ENCODE peak calls at places on chromosomes 1 and 21, in six cellular contexts. S, W, D, I, P and Q are unnamed samples.
A peak's percentile ranks its signal among the peaks of the same experiment; 100 is the strongest.

GRCh38 chr1:36081926-36082485 is 1.9 kb upstream of the TEKT2 start:
- DNase-seq in S (no peak), W (no peak), D (no peak), I (no peak), P (no peak), Q (no peak)

GRCh38 chr1:54540891-54541290 is 7.1 kb upstream of the ACOT11 start:
- DNase-seq in S (no peak), W (no peak), D (no peak), I (no peak), P (no peak), Q (no peak)

GRCh38 chr1:92748138-92748537 is 36.8 kb downstream of the EVI5 start:
- DNase-seq in S (no peak), W (no peak), D (no peak), I (no peak), P (no peak), Q (no peak)

GRCh38 chr1:41783189-41783639 is 135.5 kb downstream of the HIVEP3 start:
- DNase-seq in S (no peak), W (no peak), D (no peak), I (peak; percentile 60), P (no peak), Q (no peak)

GRCh38 chr1:46002751-46003150 is 129.7 kb downstream of the PIK3R3 start:
- DNase-seq in S (no peak), W (no peak), D (no peak), I (no peak), P (no peak), Q (peak; percentile 5)

GRCh38 chr1:113930499-113931161 is 1.5 kb downstream of the HIPK1 start:
- DNase-seq in S (peak; percentile 43), W (no peak), D (no peak), I (no peak), P (no peak), Q (no peak)

GRCh38 chr1:237043846-237044636 is 2.1 kb downstream of the RYR2 start:
- DNase-seq in S (peak; percentile 12), W (no peak), D (no peak), I (no peak), P (no peak), Q (no peak)

GRCh38 chr1:34850382-34850781 is 9.2 kb downstream of the SMIM12 start:
- DNase-seq in S (no peak), W (no peak), D (no peak), I (no peak), P (no peak), Q (no peak)

GRCh38 chr1:61284226-61284854 is 202.0 kb downstream of the NFIA start:
- DNase-seq in S (no peak), W (no peak), D (no peak), I (no peak), P (no peak), Q (no peak)

GRCh38 chr1:17609529-17609928 is 70.0 kb downstream of the ARHGEF10L start:
- DNase-seq in S (no peak), W (no peak), D (no peak), I (no peak), P (no peak), Q (no peak)

GRCh38 chr1:31981976-31982375 is 31.7 kb upstream of the KHDRBS1 start:
- DNase-seq in S (no peak), W (no peak), D (no peak), I (no peak), P (no peak), Q (no peak)

GRCh38 chr1:149936076-149936991 is at the start of gene MTMR11:
- DNase-seq in S (no peak), W (no peak), D (peak; percentile 78), I (no peak), P (no peak), Q (no peak)

GRCh38 chr21:34544032-34544496 is 32.1 kb upstream of the KCNE1 start:
- DNase-seq in S (peak; percentile 72), W (no peak), D (no peak), I (peak; percentile 61), P (no peak), Q (peak; percentile 86)

GRCh38 chr21:38929137-38929536 is 123.4 kb downstream of the ETS2 start:
- DNase-seq in S (no peak), W (no peak), D (no peak), I (no peak), P (no peak), Q (no peak)

GRCh38 chr1:210233495-210234253 is 1.1 kb downstream of the SERTAD4 start:
- DNase-seq in S (peak; percentile 80), W (peak; percentile 68), D (peak; percentile 79), I (no peak), P (no peak), Q (peak; percentile 65)

GRCh38 chr21:27024316-27024715 is 57.4 kb upstream of the ADAMTS5 start:
- DNase-seq in S (no peak), W (no peak), D (no peak), I (no peak), P (no peak), Q (no peak)

GRCh38 chr1:206117151-206117948 is at the start of gene AVPR1B:
- DNase-seq in S (peak; percentile 87), W (peak; percentile 59), D (no peak), I (no peak), P (peak; percentile 70), Q (no peak)

GRCh38 chr1:31509124-31510072 is 66.9 kb upstream of the TINAGL1 start:
- DNase-seq in S (no peak), W (no peak), D (no peak), I (no peak), P (no peak), Q (no peak)

GRCh38 chr1:16156848-16157495 is 1.1 kb upstream of the EPHA2 start:
- DNase-seq in S (no peak), W (no peak), D (no peak), I (no peak), P (no peak), Q (no peak)

GRCh38 chr1:245129811-245130210 is 25.0 kb upstream of the KIF26B start:
- DNase-seq in S (no peak), W (peak; percentile 39), D (peak; percentile 29), I (no peak), P (no peak), Q (no peak)

GRCh38 chr1:114564141-114564540 is 17.3 kb downstream of the BCAS2 start:
- DNase-seq in S (no peak), W (no peak), D (no peak), I (no peak), P (no peak), Q (no peak)

GRCh38 chr1:243582321-243582720 is 267.7 kb downstream of the AKT3 start:
- DNase-seq in S (no peak), W (no peak), D (no peak), I (no peak), P (no peak), Q (no peak)

GRCh38 chr1:181894439-181894859 is 167.1 kb downstream of the ZNF648 start:
- DNase-seq in S (no peak), W (no peak), D (no peak), I (no peak), P (no peak), Q (no peak)

GRCh38 chr1:165355977-165356811 is at the start of gene LMX1A:
- DNase-seq in S (no peak), W (no peak), D (no peak), I (no peak), P (peak; percentile 67), Q (no peak)

GRCh38 chr1:183804382-183804781 is 538 bp upstream of the RGL1 start:
- DNase-seq in S (peak; percentile 59), W (peak; percentile 43), D (no peak), I (no peak), P (no peak), Q (no peak)
- H3K27ac ChIP-seq in S (peak overlapping the region; percentile 71), W (peak overlapping the region; percentile 86), D (peak overlapping the region; percentile 48), I (no peak overlapping the region), P (peak overlapping the region; percentile 70), Q (peak overlapping the region; percentile 97)

DNA sequence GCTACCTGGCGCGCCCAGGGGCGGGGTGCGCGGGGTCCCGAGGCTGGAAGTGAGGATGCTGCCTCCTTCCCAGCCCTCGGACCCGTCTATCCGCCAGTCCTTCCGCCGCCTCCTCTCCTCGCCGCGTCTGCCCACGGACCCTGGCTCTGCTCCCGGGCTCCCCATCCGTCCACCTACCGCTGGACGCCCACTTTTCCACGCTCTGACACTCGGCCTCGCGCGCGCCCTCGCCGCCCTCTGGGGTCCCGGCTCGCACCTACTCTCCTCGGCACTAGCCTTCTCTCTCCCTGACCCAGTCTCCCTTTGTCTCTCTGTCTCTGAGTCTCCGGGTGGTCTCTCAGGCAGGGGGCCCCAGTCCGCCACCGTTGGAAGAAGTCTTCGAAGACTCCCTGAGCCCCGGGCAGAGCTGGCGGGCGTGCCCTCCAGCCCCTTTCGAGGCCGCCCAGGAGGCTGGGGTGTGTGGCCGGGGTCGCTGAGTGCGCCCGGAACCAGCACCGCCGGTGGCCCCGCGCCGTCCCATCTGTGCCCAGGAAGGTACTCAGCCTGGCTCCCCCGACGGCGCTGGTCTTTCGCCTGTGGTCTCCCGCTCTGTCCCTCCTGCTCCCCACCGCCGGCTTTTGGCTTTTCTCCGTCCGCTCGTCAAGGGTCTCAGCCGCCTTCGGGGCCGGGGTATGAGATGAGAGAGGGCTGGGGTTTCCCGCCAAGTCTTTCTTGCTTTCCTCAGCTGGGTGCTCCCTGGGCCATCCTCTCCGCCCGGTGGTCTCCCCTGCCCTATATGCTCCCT is 610 bp downstream of the DRAXIN start:
- DNase-seq in S (no peak), W (no peak), D (no peak), I (no peak), P (no peak), Q (no peak)
- TF ChIP-seq CTCF in S (no peak), W (no peak), D (no peak), I (no peak), P (no peak), Q (no peak)

GRCh38 chr1:222045816-222046215 is 303.9 kb upstream of the DUSP10 start:
- DNase-seq in S (no peak), W (no peak), D (no peak), I (no peak), P (no peak), Q (no peak)
- H3K36me3 ChIP-seq in S (no peaks in the 10 kb centered on the region), W (no peaks in the 10 kb centered on the region), D (no peaks in the 10 kb centered on the region), I (no peaks in the 10 kb centered on the region), P (no peaks in the 10 kb centered on the region), Q (no peaks in the 10 kb centered on the region)

GRCh38 chr1:223723351-223723904 is 11.1 kb downstream of the CAPN2 start:
- DNase-seq in S (no peak), W (no peak), D (no peak), I (no peak), P (no peak), Q (no peak)

GRCh38 chr1:223721658-223722606 is 9.6 kb downstream of the CAPN2 start:
- DNase-seq in S (no peak), W (no peak), D (no peak), I (no peak), P (no peak), Q (no peak)

GRCh38 chr1:223718850-223719249 is 6.5 kb downstream of the CAPN2 start:
- DNase-seq in S (no peak), W (no peak), D (no peak), I (no peak), P (no peak), Q (no peak)

GRCh38 chr1:223717695-223718363 is 5.5 kb downstream of the CAPN2 start:
- DNase-seq in S (no peak), W (no peak), D (no peak), I (no peak), P (no peak), Q (no peak)

DNA sequence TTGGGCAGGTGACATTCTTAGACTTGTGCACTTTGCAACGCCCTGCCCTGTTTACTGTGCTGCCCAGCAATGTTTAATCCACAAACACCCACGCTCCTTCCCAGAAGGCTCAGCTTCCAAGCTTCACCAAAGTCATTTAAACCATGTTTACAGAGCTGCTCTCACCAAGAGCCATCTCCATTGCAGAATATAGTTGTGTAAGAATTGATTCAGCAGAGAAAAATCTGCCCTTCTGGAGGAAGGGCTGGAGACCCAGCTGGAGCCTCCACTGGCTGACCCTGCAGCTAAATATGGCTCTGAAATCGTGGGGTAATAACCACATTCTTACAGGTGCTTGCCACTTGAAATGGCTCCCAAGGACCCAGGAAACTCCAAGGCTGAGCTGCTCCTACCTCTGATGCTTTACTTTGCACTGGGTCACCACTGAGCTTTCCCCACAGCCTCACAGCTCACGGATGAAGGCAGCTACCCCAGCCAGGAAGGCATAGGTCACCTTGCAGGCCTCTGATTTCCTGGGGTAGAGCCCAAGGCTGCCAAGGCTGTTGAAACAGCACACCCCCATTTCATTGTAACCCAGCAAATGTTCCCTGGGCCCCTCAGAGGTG is 8.8 kb downstream of the CAPN2 start:
- DNase-seq in S (no peak), W (no peak), D (no peak), I (no peak), P (no peak), Q (peak; percentile 72)
- H3K27ac ChIP-seq in S (no peak overlapping the region), W (peak overlapping the region; percentile 55), D (peak overlapping the region; percentile 67), I (peak overlapping the region; percentile 68), P (peak overlapping the region; percentile 74), Q (peak overlapping the region; percentile 93)